ENCODE peak calls at places on chromosome 7, in seven cellular contexts. One of them, this sample, is unnamed.

GRCh38 chr7:51158742-51159441 is 157.7 kb downstream of the COBL start:
- DNase-seq in SJSA1: no peak
- DNase-seq in T1000: no peak
- DNase-seq in CD4-positive, alpha-beta T cell: no peak
- DNase-seq in left lung: peak; percentile 80
- DNase-seq in right atrium auricular region: no peak
- DNase-seq in neural progenitor cell: no peak
- DNase-seq in this sample: no peak

GRCh38 chr7:37352974-37353948 is 95.4 kb downstream of the ELMO1 start:
- DNase-seq in SJSA1: no peak
- DNase-seq in T1000: no peak
- DNase-seq in CD4-positive, alpha-beta T cell: peak; percentile 54
- DNase-seq in left lung: peak; percentile 62
- DNase-seq in right atrium auricular region: no peak
- DNase-seq in neural progenitor cell: peak; percentile 31
- DNase-seq in this sample: no peak

GRCh38 chr7:141949068-141949467 is 2.3 kb upstream of the CLEC5A start:
- DNase-seq in SJSA1: no peak
- DNase-seq in T1000: no peak
- DNase-seq in CD4-positive, alpha-beta T cell: no peak
- DNase-seq in left lung: no peak
- DNase-seq in right atrium auricular region: no peak
- DNase-seq in neural progenitor cell: no peak
- DNase-seq in this sample: no peak

GRCh38 chr7:76123316-76123715 is 75.4 kb downstream of the MDH2 start:
- DNase-seq in SJSA1: no peak
- DNase-seq in T1000: no peak
- DNase-seq in CD4-positive, alpha-beta T cell: no peak
- DNase-seq in left lung: no peak
- DNase-seq in right atrium auricular region: no peak
- DNase-seq in neural progenitor cell: no peak
- DNase-seq in this sample: peak; percentile 61

GRCh38 chr7:103821105-103821504 is 168.4 kb downstream of the RELN start:
- DNase-seq in SJSA1: no peak
- DNase-seq in T1000: no peak
- DNase-seq in CD4-positive, alpha-beta T cell: no peak
- DNase-seq in left lung: no peak
- DNase-seq in right atrium auricular region: no peak
- DNase-seq in neural progenitor cell: no peak
- DNase-seq in this sample: no peak

GRCh38 chr7:92609921-92610518 is 19.8 kb upstream of the FAM133B start:
- DNase-seq in SJSA1: no peak
- DNase-seq in T1000: no peak
- DNase-seq in CD4-positive, alpha-beta T cell: no peak
- DNase-seq in left lung: no peak
- DNase-seq in right atrium auricular region: no peak
- DNase-seq in neural progenitor cell: no peak
- DNase-seq in this sample: no peak

GRCh38 chr7:47512481-47513176 is 69.3 kb downstream of the TNS3 start:
- DNase-seq in SJSA1: no peak
- DNase-seq in T1000: no peak
- DNase-seq in CD4-positive, alpha-beta T cell: no peak
- DNase-seq in left lung: no peak
- DNase-seq in right atrium auricular region: no peak
- DNase-seq in neural progenitor cell: no peak
- DNase-seq in this sample: peak; percentile 74

GRCh38 chr7:100612730-100613446 is 548 bp downstream of the MOSPD3 start:
- DNase-seq in SJSA1: no peak
- DNase-seq in T1000: no peak
- DNase-seq in CD4-positive, alpha-beta T cell: peak; percentile 22
- DNase-seq in left lung: no peak
- DNase-seq in right atrium auricular region: no peak
- DNase-seq in neural progenitor cell: peak; percentile 62
- DNase-seq in this sample: no peak

GRCh38 chr7:2819161-2819953 is 24.8 kb downstream of the GNA12 start:
- DNase-seq in SJSA1: no peak
- DNase-seq in T1000: no peak
- DNase-seq in CD4-positive, alpha-beta T cell: no peak
- DNase-seq in left lung: no peak
- DNase-seq in right atrium auricular region: no peak
- DNase-seq in neural progenitor cell: no peak
- DNase-seq in this sample: no peak

GRCh38 chr7:29989257-29989995 is at the start of gene SCRN1:
- DNase-seq in SJSA1: peak; percentile 56
- DNase-seq in T1000: peak; percentile 8
- DNase-seq in CD4-positive, alpha-beta T cell: peak; percentile 7
- DNase-seq in left lung: peak; percentile 85
- DNase-seq in right atrium auricular region: no peak
- DNase-seq in neural progenitor cell: peak; percentile 80
- DNase-seq in this sample: peak; percentile 49

GRCh38 chr7:84637568-84638338 is 443.2 kb upstream of the SEMA3A start:
- DNase-seq in SJSA1: peak; percentile 73
- DNase-seq in T1000: peak; percentile 9
- DNase-seq in CD4-positive, alpha-beta T cell: no peak
- DNase-seq in left lung: no peak
- DNase-seq in right atrium auricular region: no peak
- DNase-seq in neural progenitor cell: peak; percentile 20
- DNase-seq in this sample: peak; percentile 74

GRCh38 chr7:70614237-70614984 is 517.5 kb upstream of the GALNT17 start:
- DNase-seq in SJSA1: no peak
- DNase-seq in T1000: peak; percentile 10
- DNase-seq in CD4-positive, alpha-beta T cell: no peak
- DNase-seq in left lung: no peak
- DNase-seq in right atrium auricular region: peak; percentile 65
- DNase-seq in neural progenitor cell: peak; percentile 81
- DNase-seq in this sample: no peak

GRCh38 chr7:142913051-142913450 is 20.5 kb downstream of the TRPV5 start:
- DNase-seq in SJSA1: no peak
- DNase-seq in T1000: no peak
- DNase-seq in CD4-positive, alpha-beta T cell: no peak
- DNase-seq in left lung: no peak
- DNase-seq in right atrium auricular region: no peak
- DNase-seq in neural progenitor cell: no peak
- DNase-seq in this sample: peak; percentile 46

GRCh38 chr7:157255201-157255606 is 81.6 kb upstream of the DNAJB6 start:
- DNase-seq in SJSA1: no peak
- DNase-seq in T1000: no peak
- DNase-seq in CD4-positive, alpha-beta T cell: no peak
- DNase-seq in left lung: no peak
- DNase-seq in right atrium auricular region: no peak
- DNase-seq in neural progenitor cell: no peak
- DNase-seq in this sample: no peak

GRCh38 chr7:156123362-156123761 is 311.1 kb upstream of the SHH start:
- DNase-seq in SJSA1: no peak
- DNase-seq in T1000: no peak
- DNase-seq in CD4-positive, alpha-beta T cell: no peak
- DNase-seq in left lung: peak; percentile 71
- DNase-seq in right atrium auricular region: no peak
- DNase-seq in neural progenitor cell: no peak
- DNase-seq in this sample: no peak

This sample was measured in PC-9.